ENCODE peak calls at places on chromosomes 3 and 15, in nine cellular contexts. F, U, Z, N, S, A, G, K and V are unnamed samples.

GRCh38 chr15:78695849-78696248 is 54.8 kb upstream of the CHRNB4 start:
- DNase-seq in K (no peak), U (no peak), Z (no peak), S (no peak), A (no peak), N (no peak), G (no peak), F (no peak), V (no peak)

GRCh38 chr3:160774172-160774571 is 18.1 kb downstream of the PPM1L start:
- DNase-seq in U (no peak), S (no peak), F (no peak), K (no peak), A (no peak), G (no peak), N (no peak), Z (no peak), V (no peak)

GRCh38 chr3:39208463-39209055 is 16.2 kb upstream of the XIRP1 start:
- DNase-seq in F (no peak), U (peak; percentile 63), N (peak; percentile 84), A (no peak), G (peak; percentile 35), K (peak; percentile 41), S (peak; percentile 56), Z (peak; percentile 24), V (peak; percentile 13)

GRCh38 chr3:39937315-39937714 is 127.9 kb downstream of the MYRIP start:
- DNase-seq in A (no peak), F (no peak), Z (no peak), N (no peak), U (no peak), K (no peak), G (no peak), S (no peak), V (no peak)

GRCh38 chr3:188439080-188439479 is 285.1 kb downstream of the LPP start:
- DNase-seq in F (no peak), A (no peak), N (no peak), S (no peak), U (peak; percentile 60), Z (no peak), G (peak; percentile 20), K (no peak), V (no peak)

GRCh38 chr3:87350367-87351199 is 74.2 kb upstream of the POU1F1 start:
- DNase-seq in G (peak; percentile 17), U (peak; percentile 51), K (no peak), A (peak; percentile 2), N (no peak), F (no peak), S (no peak), Z (peak; percentile 14), V (peak; percentile 44)

GRCh38 chr3:14959358-14959943 is 12.1 kb downstream of the NR2C2 start:
- DNase-seq in U (peak; percentile 25), A (no peak), G (no peak), F (no peak), K (no peak), Z (no peak), S (no peak), N (no peak), V (no peak)

GRCh38 chr15:76060098-76060989 is 559 bp downstream of the TMEM266 start:
- DNase-seq in K (no peak), Z (no peak), G (peak; percentile 15), N (no peak), F (no peak), S (no peak), U (peak; percentile 68), A (no peak), V (no peak)

GRCh38 chr15:29888651-29889050 is 66.4 kb upstream of the TJP1 start:
- DNase-seq in Z (no peak), A (no peak), S (peak; percentile 33), K (peak; percentile 44), F (no peak), U (no peak), G (no peak), N (no peak), V (no peak)

GRCh38 chr3:13546667-13547171 is 2.2 kb upstream of the FBLN2 start:
- DNase-seq in Z (no peak), A (no peak), S (no peak), U (no peak), N (no peak), K (no peak), F (no peak), G (no peak), V (no peak)

GRCh38 chr3:38968891-38969290 is 82.9 kb downstream of the SCN11A start:
- DNase-seq in U (no peak), G (no peak), A (no peak), F (no peak), K (no peak), Z (no peak), S (no peak), N (no peak), V (no peak)

GRCh38 chr3:183193762-183194701 is 31.5 kb upstream of the LAMP3 start:
- DNase-seq in U (no peak), K (no peak), A (peak; percentile 74), G (no peak), N (no peak), S (no peak), F (no peak), Z (no peak), V (peak; percentile 56)